ENCODE peak calls at places on chromosomes 1 and 21, in nine cellular contexts. G is IMR-90; Q is T1000; W is stimulated activated CD4-positive, alpha-beta T cell treated with anti-CD3 and anti-CD28 coated beads, Interleukin-12 subunit alpha, Interleukin-12 subunit beta, amount 100 ng/mL, for 4 hours; D is WTC11; O is T-helper 2 cell; X is NCI-H187; S is Caki2; F is anterior cingulate cortex. C is an unnamed sample.

GRCh38 chr1:181219938-181220337 is 131.4 kb downstream of the IER5 start:
- DNase-seq in Q (no peak), W (no peak), D (no peak), O (no peak), G (peak; percentile 4), X (no peak), F (no peak), S (no peak), C (no peak)

GRCh38 chr1:25806418-25806817 is 6.4 kb downstream of the SELENON start:
- DNase-seq in Q (no peak), G (peak; percentile 71), O (no peak), S (no peak), F (peak; percentile 44), X (no peak), W (no peak), D (no peak), C (peak; percentile 43)

GRCh38 chr1:7878027-7878426 is 25.2 kb upstream of the UTS2 start:
- DNase-seq in Q (no peak), S (no peak), O (no peak), W (no peak), X (no peak), D (no peak), G (no peak), F (no peak), C (no peak)

GRCh38 chr1:177686929-177687328 is 282.9 kb downstream of the SEC16B start:
- DNase-seq in F (no peak), X (no peak), W (no peak), Q (no peak), S (no peak), G (no peak), O (no peak), D (no peak), C (no peak)

GRCh38 chr1:221768444-221769066 is 26.7 kb upstream of the DUSP10 start:
- DNase-seq in Q (no peak), X (no peak), O (no peak), G (no peak), F (no peak), S (no peak), D (no peak), W (no peak), C (no peak)

GRCh38 chr1:31216016-31216415 is 23.7 kb downstream of the NKAIN1 start:
- DNase-seq in G (peak; percentile 17), X (no peak), W (no peak), Q (no peak), F (peak; percentile 36), S (no peak), D (peak; percentile 44), O (no peak), C (no peak)

GRCh38 chr21:36456714-36457399 is 23.1 kb downstream of the CLDN14 start:
- DNase-seq in X (no peak), F (no peak), Q (no peak), O (no peak), D (no peak), W (no peak), S (no peak), G (no peak), C (peak; percentile 18)

GRCh38 chr1:244104309-244105060 is 53.4 kb downstream of the ZBTB18 start:
- DNase-seq in X (no peak), Q (peak; percentile 83), W (no peak), F (no peak), D (no peak), G (peak; percentile 93), O (no peak), S (peak; percentile 85), C (peak; percentile 92)